ENCODE peak calls at places on chromosomes 6 and 20, in four cellular contexts. One of them, this sample, is unnamed.

GRCh38 chr6:114284281-114284680 is 58.5 kb downstream of the HS3ST5 start:
- DNase-seq in GM23338: no peak
- DNase-seq in AG04449: no peak
- DNase-seq in Peyer's patch: no peak
- DNase-seq in this sample: peak; percentile 88

GRCh38 chr6:39925931-39926290 is 8.4 kb downstream of the MOCS1 start:
- DNase-seq in GM23338: no peak
- DNase-seq in Peyer's patch: no peak
- DNase-seq in AG04449: no peak
- DNase-seq in this sample: no peak

GRCh38 chr6:93454533-93454932 is 35.2 kb upstream of the EPHA7 start:
- DNase-seq in Peyer's patch: no peak
- DNase-seq in AG04449: no peak
- DNase-seq in GM23338: peak; percentile 59
- DNase-seq in this sample: no peak

GRCh38 chr6:170178561-170179477 is 112.1 kb downstream of the DLL1 start:
- DNase-seq in Peyer's patch: no peak
- DNase-seq in AG04449: peak; percentile 0
- DNase-seq in GM23338: peak; percentile 19
- DNase-seq in this sample: no peak

GRCh38 chr6:53811082-53811481 is 16.3 kb downstream of the LRRC1 start:
- DNase-seq in AG04449: no peak
- DNase-seq in GM23338: no peak
- DNase-seq in Peyer's patch: no peak
- DNase-seq in this sample: no peak

GRCh38 chr6:235763-236360 is 56.4 kb upstream of the DUSP22 start:
- DNase-seq in Peyer's patch: no peak
- DNase-seq in AG04449: no peak
- DNase-seq in GM23338: peak; percentile 59
- DNase-seq in this sample: no peak

GRCh38 chr6:89299451-89299850 is 15.6 kb downstream of the GABRR2 start:
- DNase-seq in AG04449: no peak
- DNase-seq in Peyer's patch: no peak
- DNase-seq in GM23338: peak; percentile 62
- DNase-seq in this sample: no peak

GRCh38 chr20:905396-905961 is 10.7 kb downstream of the ANGPT4 start:
- DNase-seq in AG04449: no peak
- DNase-seq in Peyer's patch: no peak
- DNase-seq in GM23338: no peak
- DNase-seq in this sample: no peak

GRCh38 chr6:105757512-105758200 is 328.5 kb upstream of the PRDM1 start:
- DNase-seq in GM23338: no peak
- DNase-seq in Peyer's patch: no peak
- DNase-seq in AG04449: no peak
- DNase-seq in this sample: no peak

GRCh38 chr6:125888989-125889656 is 67.4 kb upstream of the HINT3 start:
- DNase-seq in AG04449: no peak
- DNase-seq in Peyer's patch: no peak
- DNase-seq in GM23338: peak; percentile 89
- DNase-seq in this sample: no peak

GRCh38 chr6:91352285-91352684 is 765.4 kb upstream of the MAP3K7 start:
- DNase-seq in AG04449: no peak
- DNase-seq in Peyer's patch: no peak
- DNase-seq in GM23338: no peak
- DNase-seq in this sample: no peak

GRCh38 chr6:104885518-104886043 is 25.9 kb upstream of the HACE1 start:
- DNase-seq in GM23338: peak; percentile 30
- DNase-seq in AG04449: no peak
- DNase-seq in Peyer's patch: no peak
- DNase-seq in this sample: no peak

GRCh38 chr6:35142578-35142977 is 1.4 kb upstream of the TCP11 start:
- DNase-seq in GM23338: no peak
- DNase-seq in AG04449: peak; percentile 50
- DNase-seq in Peyer's patch: no peak
- DNase-seq in this sample: peak; percentile 18

GRCh38 chr20:41534170-41534569 is 84.0 kb downstream of the CHD6 start:
- DNase-seq in GM23338: no peak
- DNase-seq in AG04449: no peak
- DNase-seq in Peyer's patch: no peak
- DNase-seq in this sample: no peak

GRCh38 chr6:166627875-166628849 is 1.1 kb upstream of the RPS6KA2 start:
- DNase-seq in GM23338: peak; percentile 78
- DNase-seq in AG04449: no peak
- DNase-seq in Peyer's patch: peak; percentile 60
- DNase-seq in this sample: no peak

GRCh38 chr6:157682856-157683481 is 140.1 kb upstream of the SNX9 start:
- DNase-seq in AG04449: no peak
- DNase-seq in Peyer's patch: no peak
- DNase-seq in GM23338: no peak
- DNase-seq in this sample: no peak

GRCh38 chr6:168209420-168209819 is 110.2 kb downstream of the DACT2 start:
- DNase-seq in GM23338: no peak
- DNase-seq in AG04449: no peak
- DNase-seq in Peyer's patch: no peak
- DNase-seq in this sample: no peak

GRCh38 chr6:21137708-21138358 is 455.7 kb upstream of the SOX4 start:
- DNase-seq in Peyer's patch: no peak
- DNase-seq in AG04449: no peak
- DNase-seq in GM23338: no peak
- DNase-seq in this sample: no peak

GRCh38 chr20:61691978-61692377 is 373.7 kb downstream of the TAF4 start:
- DNase-seq in AG04449: no peak
- DNase-seq in GM23338: no peak
- DNase-seq in Peyer's patch: no peak
- DNase-seq in this sample: no peak

GRCh38 chr20:53142225-53142624 is 170.1 kb downstream of the TSHZ2 start:
- DNase-seq in AG04449: no peak
- DNase-seq in GM23338: no peak
- DNase-seq in Peyer's patch: no peak
- DNase-seq in this sample: no peak

GRCh38 chr6:124676033-124676432 is 286.2 kb upstream of the RNF217 start:
- DNase-seq in GM23338: no peak
- DNase-seq in Peyer's patch: no peak
- DNase-seq in AG04449: no peak
- DNase-seq in this sample: peak; percentile 56

GRCh38 chr20:62628691-62629090 is 13.6 kb upstream of the SLCO4A1 start:
- DNase-seq in GM23338: peak; percentile 68
- DNase-seq in Peyer's patch: no peak
- DNase-seq in AG04449: no peak
- DNase-seq in this sample: no peak

GRCh38 chr6:130293800-130294199 is 71.0 kb upstream of the SAMD3 start:
- DNase-seq in Peyer's patch: no peak
- DNase-seq in GM23338: peak; percentile 84
- DNase-seq in AG04449: peak; percentile 19
- DNase-seq in this sample: peak; percentile 46

GRCh38 chr6:10411131-10411914 is 3.6 kb downstream of the TFAP2A start:
- DNase-seq in Peyer's patch: no peak
- DNase-seq in GM23338: peak; percentile 68
- DNase-seq in AG04449: no peak
- DNase-seq in this sample: no peak

GRCh38 chr6:6005467-6006427 is 978 bp downstream of the NRN1 start:
- DNase-seq in GM23338: peak; percentile 54
- DNase-seq in Peyer's patch: no peak
- DNase-seq in AG04449: no peak
- DNase-seq in this sample: no peak

GRCh38 chr6:28371706-28372451 is 22.1 kb downstream of the ZKSCAN3 start:
- DNase-seq in Peyer's patch: no peak
- DNase-seq in AG04449: no peak
- DNase-seq in GM23338: no peak
- DNase-seq in this sample: no peak

GRCh38 chr20:35791823-35792222 is 20.0 kb downstream of the PHF20 start:
- DNase-seq in AG04449: peak; percentile 91
- DNase-seq in Peyer's patch: no peak
- DNase-seq in GM23338: no peak
- DNase-seq in this sample: peak; percentile 37
- H3K4me3 ChIP-seq in AG04449: no peak overlapping the region
- H3K4me3 ChIP-seq in Peyer's patch: no peak overlapping the region
- H3K4me3 ChIP-seq in GM23338: no peak overlapping the region
- H3K4me3 ChIP-seq in this sample: no peak overlapping the region

GRCh38 chr6:57220083-57220703 is 1.9 kb downstream of the RAB23 start:
- DNase-seq in GM23338: no peak
- DNase-seq in AG04449: no peak
- DNase-seq in Peyer's patch: no peak
- DNase-seq in this sample: no peak

GRCh38 chr6:57224769-57225515 is 2.8 kb upstream of the RAB23 start:
- DNase-seq in AG04449: peak; percentile 33
- DNase-seq in Peyer's patch: no peak
- DNase-seq in GM23338: no peak
- DNase-seq in this sample: no peak

GRCh38 chr6:57222684-57223077 is 574 bp upstream of the RAB23 start:
- DNase-seq in AG04449: no peak
- DNase-seq in Peyer's patch: no peak
- DNase-seq in GM23338: peak; percentile 29
- DNase-seq in this sample: no peak

GRCh38 chr6:57221936-57222683 is at the start of gene RAB23:
- DNase-seq in Peyer's patch: peak; percentile 71
- DNase-seq in GM23338: peak; percentile 91
- DNase-seq in AG04449: no peak
- DNase-seq in this sample: peak; percentile 49

DNA sequence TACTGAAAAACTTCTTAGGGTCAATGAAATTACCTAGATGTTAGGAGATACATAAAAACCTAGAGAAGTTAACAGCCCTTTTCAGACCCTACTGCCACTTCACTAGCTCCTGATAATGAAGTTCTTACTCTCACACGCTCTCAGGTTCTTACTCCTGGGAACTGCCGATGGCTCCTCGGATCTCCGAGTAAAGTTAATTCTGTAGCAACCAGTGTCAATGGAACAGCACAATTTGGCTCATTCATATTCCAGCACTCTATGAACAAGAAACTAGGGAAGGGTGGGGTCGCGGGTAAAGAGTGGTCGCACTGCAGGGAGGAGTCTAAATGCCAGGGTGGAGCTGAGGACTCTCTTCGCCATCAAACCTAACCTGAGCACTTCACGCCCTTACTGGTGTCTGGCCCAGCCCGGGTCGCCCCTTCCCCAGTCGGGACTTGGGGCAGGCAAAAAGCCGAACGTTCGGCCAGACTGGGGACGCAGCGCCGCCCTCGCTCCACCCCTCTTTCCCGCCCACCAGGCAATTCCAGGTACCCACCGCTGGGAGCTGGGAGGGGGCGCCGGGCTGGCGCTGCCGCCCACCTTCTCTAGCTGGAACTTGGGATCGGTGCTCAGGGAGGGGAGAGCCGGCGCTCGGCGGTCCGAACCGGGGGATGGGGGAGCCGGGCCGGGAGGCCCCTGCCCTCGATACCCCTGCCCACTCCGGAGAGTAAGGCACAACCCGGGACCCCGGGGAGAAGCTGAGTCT is 744 bp downstream of the RAB23 start:
- DNase-seq in GM23338: peak; percentile 92
- DNase-seq in Peyer's patch: peak; percentile 61
- DNase-seq in AG04449: no peak
- DNase-seq in this sample: no peak
- TF ChIP-seq CTCF in GM23338: no peak
- TF ChIP-seq CTCF in Peyer's patch: peak; percentile 33
- TF ChIP-seq CTCF in AG04449: peak; percentile 60
- TF ChIP-seq CTCF in this sample: peak; percentile 40

DNA sequence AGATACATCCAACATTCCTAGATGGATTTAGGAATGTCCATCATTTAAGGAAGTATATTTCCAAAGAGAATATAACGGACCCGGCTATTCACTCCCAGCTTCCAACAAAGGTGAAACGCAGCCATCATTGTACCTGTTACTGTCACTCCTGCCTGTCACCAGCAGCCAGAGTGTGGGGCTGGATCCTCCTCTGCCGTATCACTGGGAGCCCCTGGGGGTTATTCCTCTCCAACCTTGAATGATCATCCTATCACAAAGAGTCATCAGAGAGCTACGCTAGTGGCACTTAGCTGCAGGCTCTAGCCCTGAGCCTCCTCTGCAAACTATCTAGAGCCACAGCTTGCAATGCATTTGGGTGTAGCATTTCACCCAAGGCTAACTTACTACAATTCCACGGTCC is 73.6 kb upstream of the NHSL1 start:
- DNase-seq in GM23338: peak; percentile 45
- DNase-seq in Peyer's patch: no peak
- DNase-seq in AG04449: no peak
- DNase-seq in this sample: no peak
- H3K4me3 ChIP-seq in GM23338: peak overlapping the region; percentile 57
- H3K4me3 ChIP-seq in Peyer's patch: no peak overlapping the region
- H3K4me3 ChIP-seq in AG04449: no peak overlapping the region
- H3K4me3 ChIP-seq in this sample: no peak overlapping the region

GRCh38 chr20:36481380-36482043 is 59.8 kb upstream of the MYL9 start:
- DNase-seq in Peyer's patch: no peak
- DNase-seq in AG04449: no peak
- DNase-seq in GM23338: peak; percentile 41
- DNase-seq in this sample: no peak

GRCh38 chr20:36480456-36481048 is 60.8 kb upstream of the MYL9 start:
- DNase-seq in GM23338: no peak
- DNase-seq in AG04449: no peak
- DNase-seq in Peyer's patch: no peak
- DNase-seq in this sample: no peak

GRCh38 chr20:36479938-36480337 is 61.4 kb upstream of the MYL9 start:
- DNase-seq in GM23338: peak; percentile 57
- DNase-seq in Peyer's patch: no peak
- DNase-seq in AG04449: no peak
- DNase-seq in this sample: no peak

GRCh38 chr20:36477475-36477874 is 63.8 kb upstream of the MYL9 start:
- DNase-seq in Peyer's patch: no peak
- DNase-seq in AG04449: no peak
- DNase-seq in GM23338: no peak
- DNase-seq in this sample: no peak

GRCh38 chr20:36478137-36478905 is 63.0 kb upstream of the MYL9 start:
- DNase-seq in Peyer's patch: no peak
- DNase-seq in GM23338: no peak
- DNase-seq in AG04449: no peak
- DNase-seq in this sample: no peak
- TF ChIP-seq CTCF in Peyer's patch: no peak
- TF ChIP-seq CTCF in GM23338: no peak
- TF ChIP-seq CTCF in AG04449: no peak
- TF ChIP-seq CTCF in this sample: peak; percentile 4

DNA sequence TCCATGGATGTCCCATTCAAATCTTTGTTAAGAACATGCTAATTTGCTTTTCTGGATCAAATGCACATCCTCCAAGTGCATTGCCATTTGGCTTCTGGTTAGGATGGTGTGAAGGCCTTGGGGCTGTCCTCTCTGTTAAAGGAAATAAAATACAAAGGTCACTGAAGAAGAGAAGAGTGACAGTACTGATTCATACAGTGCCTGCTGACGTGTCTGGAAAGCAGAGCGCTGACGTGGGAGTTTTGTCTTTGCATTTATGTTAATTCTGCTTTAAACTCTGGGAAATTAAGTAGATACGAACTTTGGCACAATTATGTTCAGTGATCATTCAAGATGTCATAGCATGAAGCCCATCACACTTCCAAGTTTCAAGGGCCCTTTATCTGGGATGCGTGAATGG is 33.2 kb downstream of the SYNDIG1 start:
- DNase-seq in AG04449: no peak
- DNase-seq in GM23338: no peak
- DNase-seq in Peyer's patch: no peak
- DNase-seq in this sample: no peak
- H3K4me3 ChIP-seq in AG04449: no peak overlapping the region
- H3K4me3 ChIP-seq in GM23338: no peak overlapping the region
- H3K4me3 ChIP-seq in Peyer's patch: no peak overlapping the region
- H3K4me3 ChIP-seq in this sample: no peak overlapping the region